ENCODE peak calls at places on chromosome 9, in nine cellular contexts. One of them, this sample, is unnamed.

GRCh38 chr9:38008168-38009034 is 60.6 kb downstream of the SHB start:
- DNase-seq in astrocyte of the spinal cord: peak; percentile 93
- DNase-seq in tibial artery: no peak
- DNase-seq in CD4-positive, alpha-beta T cell: no peak
- DNase-seq in right atrium auricular region: no peak
- DNase-seq in nephron progenitor cell: peak; percentile 69
- DNase-seq in lower leg skin: no peak
- DNase-seq in HFFc6: peak; percentile 92
- DNase-seq in psoas muscle: no peak
- DNase-seq in this sample: peak; percentile 28

GRCh38 chr9:126723807-126724172 is 81.0 kb upstream of the ZBTB43 start:
- DNase-seq in astrocyte of the spinal cord: no peak
- DNase-seq in tibial artery: no peak
- DNase-seq in CD4-positive, alpha-beta T cell: no peak
- DNase-seq in right atrium auricular region: no peak
- DNase-seq in nephron progenitor cell: no peak
- DNase-seq in lower leg skin: no peak
- DNase-seq in HFFc6: no peak
- DNase-seq in psoas muscle: no peak
- DNase-seq in this sample: no peak

GRCh38 chr9:75001719-75002421 is 26.2 kb downstream of the CARNMT1 start:
- DNase-seq in astrocyte of the spinal cord: peak; percentile 90
- DNase-seq in tibial artery: no peak
- DNase-seq in CD4-positive, alpha-beta T cell: no peak
- DNase-seq in right atrium auricular region: no peak
- DNase-seq in nephron progenitor cell: peak; percentile 39
- DNase-seq in lower leg skin: no peak
- DNase-seq in HFFc6: peak; percentile 82
- DNase-seq in psoas muscle: no peak
- DNase-seq in this sample: no peak

GRCh38 chr9:83339435-83339834 is 198.8 kb downstream of the FRMD3 start:
- DNase-seq in astrocyte of the spinal cord: peak; percentile 6
- DNase-seq in tibial artery: no peak
- DNase-seq in CD4-positive, alpha-beta T cell: no peak
- DNase-seq in right atrium auricular region: no peak
- DNase-seq in nephron progenitor cell: no peak
- DNase-seq in lower leg skin: no peak
- DNase-seq in HFFc6: no peak
- DNase-seq in psoas muscle: no peak
- DNase-seq in this sample: no peak

GRCh38 chr9:92170848-92171247 is 55.6 kb upstream of the SPTLC1 start:
- DNase-seq in astrocyte of the spinal cord: no peak
- DNase-seq in tibial artery: no peak
- DNase-seq in CD4-positive, alpha-beta T cell: no peak
- DNase-seq in right atrium auricular region: no peak
- DNase-seq in nephron progenitor cell: no peak
- DNase-seq in lower leg skin: no peak
- DNase-seq in HFFc6: no peak
- DNase-seq in psoas muscle: no peak
- DNase-seq in this sample: no peak

GRCh38 chr9:133787749-133788015 is 49.5 kb upstream of the SARDH start:
- DNase-seq in astrocyte of the spinal cord: peak; percentile 36
- DNase-seq in tibial artery: no peak
- DNase-seq in CD4-positive, alpha-beta T cell: no peak
- DNase-seq in right atrium auricular region: no peak
- DNase-seq in nephron progenitor cell: peak; percentile 55
- DNase-seq in lower leg skin: no peak
- DNase-seq in HFFc6: no peak
- DNase-seq in psoas muscle: peak; percentile 53
- DNase-seq in this sample: no peak

GRCh38 chr9:6150483-6150882 is 65.1 kb upstream of the IL33 start:
- DNase-seq in astrocyte of the spinal cord: no peak
- DNase-seq in tibial artery: no peak
- DNase-seq in CD4-positive, alpha-beta T cell: no peak
- DNase-seq in right atrium auricular region: no peak
- DNase-seq in nephron progenitor cell: no peak
- DNase-seq in lower leg skin: no peak
- DNase-seq in HFFc6: no peak
- DNase-seq in psoas muscle: no peak
- DNase-seq in this sample: no peak

GRCh38 chr9:130192600-130192999 is 20.4 kb downstream of the NCS1 start:
- DNase-seq in astrocyte of the spinal cord: no peak
- DNase-seq in tibial artery: no peak
- DNase-seq in CD4-positive, alpha-beta T cell: no peak
- DNase-seq in right atrium auricular region: no peak
- DNase-seq in nephron progenitor cell: no peak
- DNase-seq in lower leg skin: no peak
- DNase-seq in HFFc6: no peak
- DNase-seq in psoas muscle: no peak
- DNase-seq in this sample: no peak

GRCh38 chr9:13278368-13279246 is 885 bp downstream of the MPDZ start:
- DNase-seq in astrocyte of the spinal cord: peak; percentile 75
- DNase-seq in tibial artery: peak; percentile 79
- DNase-seq in CD4-positive, alpha-beta T cell: no peak
- DNase-seq in right atrium auricular region: peak; percentile 73
- DNase-seq in nephron progenitor cell: peak; percentile 57
- DNase-seq in lower leg skin: peak; percentile 89
- DNase-seq in HFFc6: peak; percentile 57
- DNase-seq in psoas muscle: peak; percentile 78
- DNase-seq in this sample: peak; percentile 48

GRCh38 chr9:36088020-36088419 is 48.5 kb upstream of the GLIPR2 start:
- DNase-seq in astrocyte of the spinal cord: no peak
- DNase-seq in tibial artery: no peak
- DNase-seq in CD4-positive, alpha-beta T cell: no peak
- DNase-seq in right atrium auricular region: no peak
- DNase-seq in nephron progenitor cell: no peak
- DNase-seq in lower leg skin: no peak
- DNase-seq in HFFc6: no peak
- DNase-seq in psoas muscle: no peak
- DNase-seq in this sample: no peak

GRCh38 chr9:82457959-82458358 is 469.4 kb downstream of the SPATA31D1 start:
- DNase-seq in astrocyte of the spinal cord: no peak
- DNase-seq in tibial artery: no peak
- DNase-seq in CD4-positive, alpha-beta T cell: no peak
- DNase-seq in right atrium auricular region: no peak
- DNase-seq in nephron progenitor cell: no peak
- DNase-seq in lower leg skin: no peak
- DNase-seq in HFFc6: no peak
- DNase-seq in psoas muscle: no peak
- DNase-seq in this sample: no peak

GRCh38 chr9:35689601-35690446 is at the start of gene TPM2:
- DNase-seq in astrocyte of the spinal cord: peak; percentile 87
- DNase-seq in tibial artery: peak; percentile 96
- DNase-seq in CD4-positive, alpha-beta T cell: no peak
- DNase-seq in right atrium auricular region: peak; percentile 67
- DNase-seq in nephron progenitor cell: peak; percentile 64
- DNase-seq in lower leg skin: peak; percentile 88
- DNase-seq in HFFc6: peak; percentile 87
- DNase-seq in psoas muscle: peak; percentile 90
- DNase-seq in this sample: peak; percentile 51

GRCh38 chr9:91071185-91071990 is 269.8 kb downstream of the SYK start:
- DNase-seq in astrocyte of the spinal cord: peak; percentile 86
- DNase-seq in tibial artery: no peak
- DNase-seq in CD4-positive, alpha-beta T cell: no peak
- DNase-seq in right atrium auricular region: peak; percentile 23
- DNase-seq in nephron progenitor cell: no peak
- DNase-seq in lower leg skin: no peak
- DNase-seq in HFFc6: peak; percentile 84
- DNase-seq in psoas muscle: peak; percentile 79
- DNase-seq in this sample: no peak

GRCh38 chr9:132572921-132573320 is 9.5 kb upstream of the BARHL1 start:
- DNase-seq in astrocyte of the spinal cord: no peak
- DNase-seq in tibial artery: no peak
- DNase-seq in CD4-positive, alpha-beta T cell: no peak
- DNase-seq in right atrium auricular region: no peak
- DNase-seq in nephron progenitor cell: no peak
- DNase-seq in lower leg skin: no peak
- DNase-seq in HFFc6: peak; percentile 31
- DNase-seq in psoas muscle: no peak
- DNase-seq in this sample: no peak

GRCh38 chr9:138112791-138113600 is 235.4 kb downstream of the CACNA1B start:
- DNase-seq in astrocyte of the spinal cord: no peak
- DNase-seq in tibial artery: no peak
- DNase-seq in CD4-positive, alpha-beta T cell: no peak
- DNase-seq in right atrium auricular region: no peak
- DNase-seq in nephron progenitor cell: no peak
- DNase-seq in lower leg skin: peak; percentile 49
- DNase-seq in HFFc6: no peak
- DNase-seq in psoas muscle: no peak
- DNase-seq in this sample: no peak

GRCh38 chr9:75454043-75454442 is 365.7 kb downstream of the OSTF1 start:
- DNase-seq in astrocyte of the spinal cord: no peak
- DNase-seq in tibial artery: no peak
- DNase-seq in CD4-positive, alpha-beta T cell: no peak
- DNase-seq in right atrium auricular region: no peak
- DNase-seq in nephron progenitor cell: no peak
- DNase-seq in lower leg skin: no peak
- DNase-seq in HFFc6: no peak
- DNase-seq in psoas muscle: no peak
- DNase-seq in this sample: no peak

GRCh38 chr9:133505901-133506652 is 18.7 kb downstream of the MYMK start:
- DNase-seq in astrocyte of the spinal cord: no peak
- DNase-seq in tibial artery: peak; percentile 85
- DNase-seq in CD4-positive, alpha-beta T cell: no peak
- DNase-seq in right atrium auricular region: peak; percentile 85
- DNase-seq in nephron progenitor cell: peak; percentile 61
- DNase-seq in lower leg skin: no peak
- DNase-seq in HFFc6: no peak
- DNase-seq in psoas muscle: peak; percentile 86
- DNase-seq in this sample: no peak

GRCh38 chr9:127426756-127427155 is 2.6 kb downstream of the ZNF79 start:
- DNase-seq in astrocyte of the spinal cord: no peak
- DNase-seq in tibial artery: no peak
- DNase-seq in CD4-positive, alpha-beta T cell: no peak
- DNase-seq in right atrium auricular region: no peak
- DNase-seq in nephron progenitor cell: no peak
- DNase-seq in lower leg skin: no peak
- DNase-seq in HFFc6: no peak
- DNase-seq in psoas muscle: no peak
- DNase-seq in this sample: no peak

GRCh38 chr9:121121582-121122087 is 46.9 kb downstream of the CNTRL start:
- DNase-seq in astrocyte of the spinal cord: peak; percentile 97
- DNase-seq in tibial artery: peak; percentile 99
- DNase-seq in CD4-positive, alpha-beta T cell: peak; percentile 96
- DNase-seq in right atrium auricular region: peak; percentile 98
- DNase-seq in nephron progenitor cell: peak; percentile 92
- DNase-seq in lower leg skin: peak; percentile 99
- DNase-seq in HFFc6: peak; percentile 96
- DNase-seq in psoas muscle: peak; percentile 98
- DNase-seq in this sample: peak; percentile 87
- TF ChIP-seq CTCF in astrocyte of the spinal cord: peak; percentile 20
- TF ChIP-seq CTCF in tibial artery: peak; percentile 48
- TF ChIP-seq CTCF in CD4-positive, alpha-beta T cell: no peak
- TF ChIP-seq CTCF in right atrium auricular region: no peak
- TF ChIP-seq CTCF in nephron progenitor cell: no peak
- TF ChIP-seq CTCF in lower leg skin: no peak
- TF ChIP-seq CTCF in HFFc6: peak; percentile 58
- TF ChIP-seq CTCF in psoas muscle: peak; percentile 42
- TF ChIP-seq CTCF in this sample: peak; percentile 39

GRCh38 chr9:106060885-106061284 is 366.5 kb downstream of the TMEM38B start:
- DNase-seq in astrocyte of the spinal cord: no peak
- DNase-seq in tibial artery: no peak
- DNase-seq in CD4-positive, alpha-beta T cell: no peak
- DNase-seq in right atrium auricular region: no peak
- DNase-seq in nephron progenitor cell: no peak
- DNase-seq in lower leg skin: no peak
- DNase-seq in HFFc6: no peak
- DNase-seq in psoas muscle: no peak
- DNase-seq in this sample: no peak

GRCh38 chr9:106058460-106058859 is 364.1 kb downstream of the TMEM38B start:
- DNase-seq in astrocyte of the spinal cord: no peak
- DNase-seq in tibial artery: no peak
- DNase-seq in CD4-positive, alpha-beta T cell: no peak
- DNase-seq in right atrium auricular region: no peak
- DNase-seq in nephron progenitor cell: no peak
- DNase-seq in lower leg skin: no peak
- DNase-seq in HFFc6: no peak
- DNase-seq in psoas muscle: no peak
- DNase-seq in this sample: no peak

GRCh38 chr9:106052735-106053134 is 358.4 kb downstream of the TMEM38B start:
- DNase-seq in astrocyte of the spinal cord: no peak
- DNase-seq in tibial artery: no peak
- DNase-seq in CD4-positive, alpha-beta T cell: no peak
- DNase-seq in right atrium auricular region: no peak
- DNase-seq in nephron progenitor cell: no peak
- DNase-seq in lower leg skin: no peak
- DNase-seq in HFFc6: no peak
- DNase-seq in psoas muscle: no peak
- DNase-seq in this sample: no peak

GRCh38 chr9:106059886-106060285 is 365.5 kb downstream of the TMEM38B start:
- DNase-seq in astrocyte of the spinal cord: no peak
- DNase-seq in tibial artery: no peak
- DNase-seq in CD4-positive, alpha-beta T cell: no peak
- DNase-seq in right atrium auricular region: no peak
- DNase-seq in nephron progenitor cell: no peak
- DNase-seq in lower leg skin: no peak
- DNase-seq in HFFc6: no peak
- DNase-seq in psoas muscle: no peak
- DNase-seq in this sample: no peak

GRCh38 chr9:106056328-106056727 is 362.0 kb downstream of the TMEM38B start:
- DNase-seq in astrocyte of the spinal cord: no peak
- DNase-seq in tibial artery: no peak
- DNase-seq in CD4-positive, alpha-beta T cell: no peak
- DNase-seq in right atrium auricular region: no peak
- DNase-seq in nephron progenitor cell: no peak
- DNase-seq in lower leg skin: no peak
- DNase-seq in HFFc6: no peak
- DNase-seq in psoas muscle: no peak
- DNase-seq in this sample: no peak
- TF ChIP-seq CTCF in astrocyte of the spinal cord: no peak
- TF ChIP-seq CTCF in tibial artery: no peak
- TF ChIP-seq CTCF in CD4-positive, alpha-beta T cell: no peak
- TF ChIP-seq CTCF in right atrium auricular region: no peak
- TF ChIP-seq CTCF in nephron progenitor cell: no peak
- TF ChIP-seq CTCF in lower leg skin: no peak
- TF ChIP-seq CTCF in HFFc6: no peak
- TF ChIP-seq CTCF in psoas muscle: no peak
- TF ChIP-seq CTCF in this sample: no peak

DNA sequence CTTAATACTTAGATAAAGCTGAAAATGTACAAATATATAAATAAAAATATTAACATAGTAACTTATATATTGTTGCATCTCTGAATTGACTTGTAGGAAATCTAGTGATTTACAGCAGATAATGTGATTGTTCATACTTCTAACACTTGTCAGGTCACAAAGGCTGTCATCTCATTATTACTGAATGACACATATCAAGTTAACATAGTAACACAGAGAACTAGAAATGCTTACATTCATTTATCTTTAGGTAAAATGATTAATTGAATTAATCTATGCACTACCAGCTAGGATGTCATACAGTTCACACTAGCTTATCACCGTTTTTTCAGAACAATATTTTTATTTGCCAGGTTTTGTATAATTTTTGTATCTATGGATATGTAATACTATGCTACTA is 189.8 kb upstream of the SH3GL2 start:
- DNase-seq in astrocyte of the spinal cord: no peak
- DNase-seq in tibial artery: no peak
- DNase-seq in CD4-positive, alpha-beta T cell: no peak
- DNase-seq in right atrium auricular region: no peak
- DNase-seq in nephron progenitor cell: no peak
- DNase-seq in lower leg skin: no peak
- DNase-seq in HFFc6: no peak
- DNase-seq in psoas muscle: no peak
- DNase-seq in this sample: no peak
- TF ChIP-seq CTCF in astrocyte of the spinal cord: no peak
- TF ChIP-seq CTCF in tibial artery: no peak
- TF ChIP-seq CTCF in CD4-positive, alpha-beta T cell: no peak
- TF ChIP-seq CTCF in right atrium auricular region: no peak
- TF ChIP-seq CTCF in nephron progenitor cell: no peak
- TF ChIP-seq CTCF in lower leg skin: no peak
- TF ChIP-seq CTCF in HFFc6: no peak
- TF ChIP-seq CTCF in psoas muscle: no peak
- TF ChIP-seq CTCF in this sample: no peak

GRCh38 chr9:111975709-111976108 is 79.1 kb downstream of the UGCG start:
- DNase-seq in astrocyte of the spinal cord: no peak
- DNase-seq in tibial artery: peak; percentile 37
- DNase-seq in CD4-positive, alpha-beta T cell: no peak
- DNase-seq in right atrium auricular region: no peak
- DNase-seq in nephron progenitor cell: no peak
- DNase-seq in lower leg skin: peak; percentile 58
- DNase-seq in HFFc6: no peak
- DNase-seq in psoas muscle: no peak
- DNase-seq in this sample: no peak
- TF ChIP-seq CTCF in astrocyte of the spinal cord: no peak
- TF ChIP-seq CTCF in tibial artery: no peak
- TF ChIP-seq CTCF in CD4-positive, alpha-beta T cell: no peak
- TF ChIP-seq CTCF in right atrium auricular region: no peak
- TF ChIP-seq CTCF in nephron progenitor cell: no peak
- TF ChIP-seq CTCF in lower leg skin: no peak
- TF ChIP-seq CTCF in HFFc6: peak; percentile 7
- TF ChIP-seq CTCF in psoas muscle: no peak
- TF ChIP-seq CTCF in this sample: no peak

This sample was measured in neural crest cell.